ENCODE peak calls at places on chromosomes 7 and 10, in six cellular contexts. I is brain microvascular endothelial cell, B is AG04450, N is astrocyte of the cerebellum, A is heart left ventricle, S is breast epithelium. Z is an unnamed sample.

GRCh38 chr7:75596727-75597614 is 104.9 kb downstream of the SPDYE5 start:
- DNase-seq in I (peak), B (no peak), N (no peak), A (no peak), S (no peak), Z (no peak)

GRCh38 chr10:45480294-45480693 is 106.3 kb downstream of the ALOX5 start:
- DNase-seq in I (no peak), B (no peak), N (no peak), A (no peak), S (no peak), Z (no peak)

GRCh38 chr10:31140716-31141115 is 109.1 kb upstream of the ZNF438 start:
- DNase-seq in I (no peak), B (no peak), N (no peak), A (no peak), S (no peak), Z (no peak)

GRCh38 chr10:132884691-132885271 is 57.6 kb downstream of the CFAP46 start:
- DNase-seq in I (no peak), B (no peak), N (no peak), A (peak), S (peak), Z (no peak)

GRCh38 chr7:106774768-106775551 is 90.1 kb upstream of the PIK3CG start:
- DNase-seq in I (peak), B (no peak), N (no peak), A (no peak), S (no peak), Z (no peak)

GRCh38 chr7:83036721-83037380 is 125.8 kb downstream of the PCLO start:
- DNase-seq in I (no peak), B (no peak), N (no peak), A (no peak), S (no peak), Z (no peak)

GRCh38 chr7:55288070-55288824 is 76.9 kb upstream of the LANCL2 start:
- DNase-seq in I (no peak), B (no peak), N (no peak), A (no peak), S (no peak), Z (no peak)

GRCh38 chr10:76382381-76382851 is 951.0 kb downstream of the LRMDA start:
- DNase-seq in I (peak), B (peak), N (peak), A (no peak), S (no peak), Z (peak)

GRCh38 chr7:34991938-34992840 is 45.1 kb downstream of the DPY19L1 start:
- DNase-seq in I (peak), B (no peak), N (no peak), A (no peak), S (no peak), Z (no peak)

GRCh38 chr7:29322023-29322712 is 127.6 kb downstream of the CHN2 start:
- DNase-seq in I (no peak), B (no peak), N (no peak), A (no peak), S (no peak), Z (no peak)

GRCh38 chr7:12686894-12687212 is 580 bp upstream of the ARL4A start:
- DNase-seq in I (no peak), B (no peak), N (no peak), A (no peak), S (no peak), Z (no peak)

GRCh38 chr10:33240265-33240664 is 94.2 kb downstream of the NRP1 start:
- DNase-seq in I (no peak), B (no peak), N (no peak), A (no peak), S (no peak), Z (no peak)

GRCh38 chr10:96276831-96277230 is 5.5 kb upstream of the BLNK start:
- DNase-seq in I (no peak), B (no peak), N (no peak), A (no peak), S (no peak), Z (no peak)

GRCh38 chr7:132518102-132518838 is 58.0 kb downstream of the PLXNA4 start:
- DNase-seq in I (no peak), B (no peak), N (no peak), A (no peak), S (no peak), Z (no peak)

GRCh38 chr10:77267703-77268630 is 369.6 kb downstream of the KCNMA1 start:
- DNase-seq in I (peak), B (no peak), N (no peak), A (no peak), S (no peak), Z (no peak)

DNA sequence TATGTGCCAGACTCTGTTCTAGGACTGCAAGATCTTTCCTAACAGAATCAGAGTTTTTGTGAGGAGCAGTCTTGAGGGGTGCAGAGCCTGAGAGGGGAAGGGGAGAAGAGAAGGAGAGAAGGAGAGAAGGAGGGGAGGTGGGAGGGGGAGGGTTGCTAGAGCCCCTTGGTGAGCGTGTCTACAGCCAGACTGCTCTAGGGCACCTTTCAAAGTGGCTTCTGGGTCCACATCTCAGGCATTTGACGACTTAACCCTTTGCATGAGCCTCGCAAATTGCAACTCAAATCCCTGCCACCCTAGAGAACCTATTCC is 31.1 kb upstream of the LEP start:
- DNase-seq in I (no peak), B (no peak), N (no peak), A (no peak), S (no peak), Z (no peak)
- TF ChIP-seq CTCF in I (no peak), B (no peak), N (no peak), A (no peak), S (no peak), Z (no peak)

GRCh38 chr7:1502845-1503244 is 1.3 kb downstream of the INTS1 start:
- DNase-seq in I (no peak), B (no peak), N (no peak), A (no peak), S (no peak), Z (no peak)
- H3K4me3 ChIP-seq in I (peak), B (peak), N (peak), A (peak), S (peak), Z (peak)

GRCh38 chr7:128381161-128381821 is 19.8 kb upstream of the PRRT4 start:
- DNase-seq in I (no peak), B (no peak), N (no peak), A (no peak), S (no peak), Z (no peak)
- TF ChIP-seq CTCF in I (peak), B (peak), N (peak), A (peak), S (no peak), Z (peak)

GRCh38 chr10:43843331-43844101 is 194.8 kb upstream of the ZNF32 start:
- DNase-seq in I (peak), B (peak), N (no peak), A (peak), S (no peak), Z (peak)
- H3K4me3 ChIP-seq in I (no peak), B (no peak), N (no peak), A (no peak), S (peak), Z (no peak)

GRCh38 chr10:72067463-72068125 is 20.8 kb downstream of the SPOCK2 start:
- DNase-seq in I (no peak), B (no peak), N (no peak), A (no peak), S (no peak), Z (no peak)

GRCh38 chr10:72072046-72072445 is 16.3 kb downstream of the SPOCK2 start:
- DNase-seq in I (no peak), B (no peak), N (no peak), A (no peak), S (no peak), Z (no peak)

GRCh38 chr10:72068901-72069446 is 19.4 kb downstream of the SPOCK2 start:
- DNase-seq in I (no peak), B (no peak), N (no peak), A (peak), S (no peak), Z (no peak)

GRCh38 chr10:72068126-72068765 is 20.1 kb downstream of the SPOCK2 start:
- DNase-seq in I (no peak), B (no peak), N (no peak), A (peak), S (no peak), Z (no peak)

DNA sequence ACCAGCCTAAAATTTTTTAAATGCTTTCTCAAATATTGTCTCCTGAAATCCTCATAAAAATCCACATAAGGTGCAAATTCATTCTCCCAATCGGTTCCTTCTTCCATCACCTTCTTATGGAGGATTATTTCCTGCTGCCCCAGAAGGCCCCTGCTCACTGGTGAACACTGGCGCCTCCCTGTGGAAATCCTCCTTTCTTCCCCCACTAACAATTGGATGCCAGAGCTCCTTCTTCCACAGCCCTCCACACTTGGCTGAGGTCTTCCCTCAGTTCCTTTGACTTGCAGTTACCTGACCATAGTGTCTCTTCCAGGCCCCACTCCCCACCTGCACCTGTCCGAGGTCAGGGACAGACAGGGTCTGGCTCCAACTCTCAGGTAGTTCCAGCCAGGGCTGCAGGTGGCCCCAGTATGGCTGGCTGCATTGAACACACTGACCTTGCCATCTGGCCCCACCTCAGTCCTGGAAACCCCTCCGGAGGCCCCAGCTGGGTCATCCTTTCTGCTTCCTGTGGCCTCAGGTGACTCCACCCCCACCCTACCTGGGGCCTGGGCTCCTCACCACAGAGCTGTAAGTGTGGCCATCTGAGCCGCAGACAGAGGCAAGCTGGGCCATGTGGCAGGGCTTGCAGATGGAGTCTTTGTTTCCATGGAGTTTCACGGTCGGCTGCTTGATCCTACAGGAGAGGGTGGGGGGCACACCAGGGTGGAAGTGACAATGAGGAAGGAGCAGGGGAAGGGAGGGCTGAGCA is 18.4 kb downstream of the SPOCK2 start:
- DNase-seq in I (no peak), B (no peak), N (no peak), A (peak), S (no peak), Z (no peak)
- TF ChIP-seq CTCF in I (peak), B (peak), N (peak), A (no peak), S (no peak), Z (no peak)